ENCODE peak calls at places on chromosomes 16 and 17, in four cellular contexts. R is HFFc6; K is body of pancreas; Q is activated CD8-positive, alpha-beta T cell treated with anti-CD3 and anti-CD28 coated beads for 36 hours. W is an unnamed sample.
A peak's percentile ranks its signal among the peaks of the same experiment; 100 is the strongest.

GRCh38 chr16:397135-397661 is at the start of gene NME4:
- DNase-seq in Q (peak; percentile 21), K (peak; percentile 44), R (no peak), W (no peak)

GRCh38 chr16:80007216-80007615 is 406.7 kb upstream of the MAF start:
- DNase-seq in Q (no peak), K (no peak), R (no peak), W (no peak)

GRCh38 chr17:59361386-59361785 is 29.9 kb downstream of the YPEL2 start:
- DNase-seq in K (no peak), R (peak; percentile 97), Q (peak; percentile 59), W (peak; percentile 84)

GRCh38 chr17:32701860-32702259 is 175.1 kb downstream of the MYO1D start:
- DNase-seq in R (no peak), Q (no peak), K (no peak), W (no peak)

GRCh38 chr16:23867566-23867965 is 31.8 kb downstream of the PRKCB start:
- DNase-seq in R (no peak), K (no peak), Q (no peak), W (no peak)

GRCh38 chr17:8250101-8250500 is 1.0 kb downstream of the PFAS start:
- DNase-seq in R (no peak), K (no peak), Q (no peak), W (no peak)

GRCh38 chr17:29594441-29595090 is 1.6 kb downstream of the ANKRD13B start:
- DNase-seq in K (no peak), R (no peak), Q (no peak), W (no peak)

GRCh38 chr17:4648741-4649140 is 7.3 kb upstream of the ALOX15 start:
- DNase-seq in K (no peak), Q (no peak), R (no peak), W (no peak)

GRCh38 chr16:1509307-1510221 is 16.4 kb downstream of the TELO2 start:
- DNase-seq in Q (no peak), K (no peak), R (no peak), W (no peak)

GRCh38 chr17:5516060-5516792 is 29.9 kb downstream of the MIS12 start:
- DNase-seq in R (peak; percentile 99), K (no peak), Q (no peak), W (peak; percentile 74)

GRCh38 chr16:306911-307370 is 24.0 kb downstream of the PDIA2 start:
- DNase-seq in K (no peak), R (no peak), Q (no peak), W (no peak)

GRCh38 chr17:31744541-31744951 is 114.5 kb downstream of the COPRS start:
- DNase-seq in R (no peak), K (no peak), Q (no peak), W (no peak)

GRCh38 chr16:15636392-15636873 is 6.5 kb downstream of the MARF1 start:
- DNase-seq in R (no peak), Q (peak; percentile 26), K (no peak), W (no peak)

GRCh38 chr17:31321481-31321880 is at the start of gene EVI2A:
- DNase-seq in Q (peak; percentile 94), K (no peak), R (peak; percentile 70), W (no peak)

GRCh38 chr17:27657620-27658019 is 26.6 kb downstream of the LGALS9 start:
- DNase-seq in R (no peak), Q (peak; percentile 32), K (no peak), W (no peak)

GRCh38 chr17:47953945-47954344 is 3.7 kb downstream of the PRR15L start:
- DNase-seq in Q (no peak), K (no peak), R (no peak), W (no peak)

GRCh38 chr16:53581784-53582183 is 78.8 kb upstream of the AKTIP start:
- DNase-seq in K (no peak), R (no peak), Q (no peak), W (no peak)

GRCh38 chr17:74815671-74816370 is 39.7 kb upstream of the NAT9 start:
- DNase-seq in Q (peak; percentile 20), R (no peak), K (no peak), W (no peak)

GRCh38 chr17:28010406-28010805 is 32.1 kb upstream of the NLK start:
- DNase-seq in R (no peak), Q (no peak), K (no peak), W (no peak)

GRCh38 chr17:7897773-7898172 is 9.2 kb downstream of the CHD3 start:
- DNase-seq in R (peak; percentile 54), Q (peak; percentile 25), K (no peak), W (no peak)

GRCh38 chr16:27301236-27301861 is 12.4 kb upstream of the IL4R start:
- DNase-seq in R (no peak), Q (no peak), K (no peak), W (no peak)

GRCh38 chr16:46648656-46649055 is 27.5 kb upstream of the SHCBP1 start:
- DNase-seq in Q (no peak), K (no peak), R (no peak), W (no peak)
- TF ChIP-seq CTCF in Q (no peak), K (no peak), R (peak; percentile 27), W (no peak)

GRCh38 chr17:62179525-62180161 is 114.6 kb upstream of the MED13 start:
- DNase-seq in R (peak; percentile 64), Q (no peak), K (no peak), W (no peak)
- TF ChIP-seq CTCF in R (no peak), Q (no peak), K (no peak), W (no peak)

DNA sequence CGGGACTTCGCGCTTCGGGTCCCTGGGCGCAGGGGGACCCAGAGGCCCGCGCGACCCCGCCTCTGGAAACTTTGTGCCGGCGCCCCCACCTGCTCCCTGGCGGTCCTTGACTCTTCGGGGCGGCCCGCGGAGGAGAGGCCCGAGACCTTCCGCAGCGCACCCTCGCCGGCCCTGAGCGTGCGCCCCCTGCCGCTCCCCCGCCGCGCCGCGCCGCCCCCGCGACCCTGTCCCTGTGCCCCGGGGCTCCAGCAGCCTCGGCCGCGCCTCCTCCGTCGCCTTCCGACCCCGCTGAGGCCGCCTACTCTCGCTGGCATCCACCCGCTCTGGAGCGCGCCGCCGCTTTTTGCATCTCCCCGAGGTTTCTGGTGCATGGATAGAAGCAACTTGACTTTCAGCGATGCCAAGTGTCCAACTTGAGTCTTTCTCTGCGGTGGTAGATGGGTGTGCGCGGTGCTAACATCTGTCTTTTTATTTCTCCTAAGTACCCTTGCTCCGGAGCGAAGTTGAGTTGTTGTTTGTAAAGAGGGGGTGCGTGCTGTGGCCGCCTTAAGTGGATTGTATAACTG is 414 bp downstream of the DUSP14 start:
- DNase-seq in Q (peak; percentile 87), R (peak; percentile 46), K (peak; percentile 60), W (no peak)
- TF ChIP-seq CTCF in Q (peak; percentile 78), R (peak; percentile 75), K (no peak), W (no peak)

DNA sequence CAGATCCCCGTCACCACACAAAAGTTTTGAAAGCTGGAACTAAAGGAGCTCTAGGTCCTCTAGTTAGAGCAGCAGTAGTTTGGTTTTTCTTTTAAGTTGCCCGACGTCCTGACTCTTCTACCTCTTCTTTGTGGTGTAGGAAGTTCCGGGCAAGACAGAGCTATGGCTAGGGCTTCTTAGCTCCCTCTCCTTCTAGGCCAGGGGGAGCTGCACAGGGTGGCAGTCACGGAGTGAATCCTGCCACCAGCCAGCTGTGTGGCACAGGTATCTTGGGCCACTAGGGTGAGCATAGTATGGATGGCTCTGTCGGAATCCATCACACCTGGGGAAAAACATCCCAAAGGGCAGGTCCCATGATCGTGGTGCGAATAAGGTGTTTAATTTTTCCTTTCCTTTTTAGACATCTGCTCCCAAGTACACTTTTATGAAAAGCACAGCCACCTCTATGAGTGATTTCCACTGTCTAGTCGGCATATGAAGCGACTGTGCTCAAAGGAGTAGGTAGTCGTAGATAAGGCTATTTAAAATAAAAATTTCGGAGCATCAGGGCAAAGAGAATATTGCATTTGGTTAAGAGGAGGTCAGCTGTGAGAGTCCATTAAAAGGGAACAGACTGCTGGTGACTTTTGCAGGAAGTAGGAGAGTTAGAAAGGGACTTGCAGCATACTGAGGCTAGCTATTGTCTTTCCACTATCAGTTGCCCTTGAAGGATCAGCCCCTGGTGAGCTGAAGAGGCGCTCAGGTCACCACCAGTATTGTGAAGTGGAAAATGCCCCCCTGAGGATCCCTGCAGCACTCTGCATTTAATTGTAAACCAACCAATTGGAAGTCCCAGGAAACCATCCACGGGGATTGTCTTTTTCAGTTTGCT is 2.1 kb downstream of the PRKCA start:
- DNase-seq in K (no peak), Q (peak; percentile 38), R (no peak), W (no peak)
- TF ChIP-seq CTCF in K (no peak), Q (no peak), R (no peak), W (no peak)

DNA sequence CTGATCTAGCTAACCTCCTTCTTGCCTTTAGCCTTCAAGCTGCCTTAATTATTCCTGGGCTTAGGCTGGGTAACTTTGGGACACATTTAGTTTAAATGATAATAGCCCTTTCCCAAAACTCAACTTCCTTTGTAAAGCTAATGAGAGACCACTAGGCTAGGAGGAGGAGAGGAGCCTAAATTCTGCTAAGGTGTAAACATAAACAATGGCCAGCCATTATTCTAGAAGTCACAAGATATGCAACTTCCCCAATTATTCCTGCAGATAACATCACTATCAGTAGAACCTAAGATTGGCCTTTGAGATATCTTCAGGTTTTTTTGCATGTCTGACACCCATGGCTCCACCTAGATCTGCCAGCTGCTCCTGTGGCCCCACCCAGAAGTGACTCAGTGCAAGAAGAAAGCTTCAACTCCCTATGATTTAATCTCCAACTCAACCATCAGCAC is 131.2 kb upstream of the FAM20A start:
- DNase-seq in Q (no peak), R (no peak), K (no peak), W (no peak)
- TF ChIP-seq CTCF in Q (no peak), R (no peak), K (no peak), W (no peak)

GRCh38 chr17:82681547-82681946 is 17.0 kb downstream of the RAB40B start:
- DNase-seq in R (no peak), Q (no peak), K (no peak), W (no peak)

GRCh38 chr17:82678265-82678891 is 20.1 kb downstream of the RAB40B start:
- DNase-seq in R (no peak), K (no peak), Q (no peak), W (no peak)

GRCh38 chr17:82677353-82677925 is 21.1 kb downstream of the RAB40B start:
- DNase-seq in K (no peak), Q (no peak), R (no peak), W (no peak)

GRCh38 chr17:82683534-82683933 is 15.0 kb downstream of the RAB40B start:
- DNase-seq in Q (no peak), K (no peak), R (no peak), W (no peak)

DNA sequence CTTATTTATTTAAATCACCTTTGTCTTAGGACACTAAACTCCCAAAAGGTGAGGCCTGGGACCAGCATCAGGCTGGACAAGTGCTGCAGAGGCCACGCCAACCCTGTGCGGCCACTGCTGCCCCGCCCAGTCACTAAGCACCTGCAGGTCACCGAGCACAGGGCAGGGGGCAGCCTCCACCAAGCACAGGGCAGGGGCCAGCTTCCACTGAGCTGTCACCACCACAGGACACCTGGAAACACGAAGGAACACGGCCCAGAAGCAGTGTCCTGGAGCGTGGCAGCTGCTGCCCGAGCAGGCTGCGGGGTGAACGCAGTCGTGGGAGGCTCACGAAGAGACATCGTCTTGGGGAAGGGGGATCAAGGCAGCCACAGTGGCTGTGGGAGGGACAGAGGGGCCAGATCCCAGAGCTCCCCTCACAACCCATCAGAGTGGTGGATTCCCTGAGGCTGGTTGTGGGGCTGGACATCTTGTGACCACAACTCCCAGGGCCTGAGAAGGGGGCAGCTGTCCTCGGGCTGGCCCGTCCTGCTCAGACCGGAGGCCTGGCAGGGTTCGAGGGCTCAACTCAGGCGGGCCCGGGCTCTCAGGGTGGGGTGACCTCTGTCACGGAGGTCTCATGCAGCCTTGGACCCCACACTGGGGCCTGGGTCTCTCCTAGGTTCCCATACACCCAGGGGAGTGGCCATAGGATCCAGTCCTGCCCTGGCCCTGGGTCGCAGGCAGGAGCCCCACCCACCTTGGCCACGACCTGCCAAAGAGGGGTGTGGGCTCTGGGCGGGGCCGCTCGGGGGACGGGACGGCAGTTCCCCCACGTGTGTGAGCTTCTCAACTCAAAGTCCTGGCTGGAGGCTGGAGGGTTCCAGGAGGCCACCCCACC is 18.7 kb downstream of the RAB40B start:
- DNase-seq in R (no peak), Q (no peak), K (no peak), W (no peak)
- TF ChIP-seq CTCF in R (no peak), Q (no peak), K (no peak), W (no peak)